ENCODE peak calls at places on chromosomes 16 and 17, in eight cellular contexts. D is CD4-positive, alpha-beta memory T cell; P is RWPE1; L is glomerular endothelial cell; Q is HFF-Myc; B is HS-5; S is activated T-cell treated with anti-CD3 and anti-CD28 coated beads for 1 hour; K is epithelial cell of esophagus. Y is an unnamed sample.

GRCh38 chr17:38559025-38559879 is 46.5 kb downstream of the SRCIN1 start:
- DNase-seq in D (peak), P (peak), L (no peak), Q (no peak), B (no peak), S (peak), K (peak), Y (no peak)

GRCh38 chr17:29079887-29080286 is 36.9 kb downstream of the PIPOX start:
- DNase-seq in D (no peak), P (no peak), L (no peak), Q (no peak), B (no peak), S (no peak), K (no peak), Y (no peak)

GRCh38 chr17:66952681-66953638 is 11.5 kb upstream of the CACNG4 start:
- DNase-seq in D (no peak), P (no peak), L (no peak), Q (no peak), B (no peak), S (no peak), K (no peak), Y (no peak)

GRCh38 chr16:73172621-73173312 is 124.8 kb upstream of the ZFHX3 start:
- DNase-seq in D (no peak), P (peak), L (no peak), Q (peak), B (peak), S (no peak), K (peak), Y (no peak)

GRCh38 chr17:82242977-82243647 is 14.3 kb downstream of the SLC16A3 start:
- DNase-seq in D (no peak), P (peak), L (no peak), Q (no peak), B (peak), S (no peak), K (peak), Y (peak)

GRCh38 chr17:61411114-61411943 is 11.7 kb downstream of the TBX2 start:
- DNase-seq in D (no peak), P (peak), L (no peak), Q (no peak), B (no peak), S (no peak), K (peak), Y (no peak)

GRCh38 chr16:74743668-74744299 is 30.8 kb downstream of the FA2H start:
- DNase-seq in D (no peak), P (peak), L (no peak), Q (no peak), B (no peak), S (no peak), K (peak), Y (no peak)

GRCh38 chr17:60554377-60554788 is 28.3 kb upstream of the APPBP2 start:
- DNase-seq in D (no peak), P (no peak), L (no peak), Q (peak), B (peak), S (no peak), K (peak), Y (no peak)

GRCh38 chr16:27921134-27921533 is 142.4 kb downstream of the GSG1L start:
- DNase-seq in D (no peak), P (no peak), L (no peak), Q (no peak), B (no peak), S (no peak), K (no peak), Y (no peak)

GRCh38 chr17:80847506-80848230 is 144.0 kb upstream of the CHMP6 start:
- DNase-seq in D (peak), P (no peak), L (no peak), Q (no peak), B (no peak), S (peak), K (no peak), Y (no peak)

GRCh38 chr16:35239561-35239960 is 1780.1 kb downstream of the TP53TG3F start:
- DNase-seq in D (no peak), P (no peak), L (no peak), Q (no peak), B (no peak), S (no peak), K (no peak), Y (no peak)

GRCh38 chr17:11140028-11140427 is 101.0 kb upstream of the SHISA6 start:
- DNase-seq in D (no peak), P (no peak), L (no peak), Q (no peak), B (no peak), S (no peak), K (no peak), Y (no peak)

GRCh38 chr16:68247400-68247799 is 2.2 kb downstream of the PLA2G15 start:
- DNase-seq in D (no peak), P (no peak), L (no peak), Q (no peak), B (no peak), S (no peak), K (no peak), Y (no peak)

GRCh38 chr16:66298006-66298405 is 68.5 kb upstream of the CDH5 start:
- DNase-seq in D (no peak), P (no peak), L (no peak), Q (no peak), B (no peak), S (no peak), K (no peak), Y (no peak)

GRCh38 chr17:32519769-32520701 is 33.2 kb downstream of the CDK5R1 start:
- DNase-seq in D (peak), P (no peak), L (no peak), Q (no peak), B (no peak), S (no peak), K (peak), Y (no peak)

GRCh38 chr16:30722443-30722842 is 23.5 kb downstream of the SRCAP start:
- DNase-seq in D (no peak), P (no peak), L (no peak), Q (no peak), B (no peak), S (no peak), K (no peak), Y (no peak)

GRCh38 chr17:3385869-3386816 is at the start of gene OR3A2:
- DNase-seq in D (no peak), P (peak), L (no peak), Q (no peak), B (no peak), S (no peak), K (no peak), Y (no peak)